ENCODE peak calls at places on chromosomes 3 and 15, in five cellular contexts. U, Q, C, N and G are unnamed samples.

GRCh38 chr3:154801729-154802128 is 278.4 kb upstream of the MME start:
- DNase-seq in Q (no peak), U (no peak), C (no peak), N (no peak), G (no peak)

GRCh38 chr15:39586387-39587171 is 5.7 kb downstream of the THBS1 start:
- DNase-seq in N (peak), U (no peak), Q (peak), C (no peak), G (peak)

GRCh38 chr3:52367891-52368880 is 52.1 kb downstream of the DNAH1 start:
- DNase-seq in N (no peak), U (no peak), Q (peak), C (no peak), G (no peak)

GRCh38 chr3:71510485-71510884 is 73.0 kb downstream of the FOXP1 start:
- DNase-seq in U (no peak), N (peak), Q (peak), C (no peak), G (peak)

GRCh38 chr3:77825045-77825827 is 785.3 kb downstream of the ROBO2 start:
- DNase-seq in U (no peak), Q (peak), C (no peak), N (peak), G (peak)

GRCh38 chr3:75768303-75769017 is 16.9 kb downstream of the ZNF717 start:
- DNase-seq in C (no peak), Q (no peak), N (no peak), U (no peak), G (no peak)

GRCh38 chr3:108509263-108509662 is 1.1 kb downstream of the MYH15 start:
- DNase-seq in U (no peak), Q (no peak), C (no peak), N (no peak), G (no peak)

GRCh38 chr3:23748398-23749110 is 57.2 kb upstream of the UBE2E1 start:
- DNase-seq in C (no peak), Q (peak), N (peak), U (no peak), G (peak)

GRCh38 chr3:114370537-114371174 is 76.8 kb downstream of the TIGIT start:
- DNase-seq in Q (no peak), N (no peak), U (no peak), C (no peak), G (no peak)

GRCh38 chr3:149080699-149081091 is 5.6 kb downstream of the HLTF start:
- DNase-seq in C (no peak), U (no peak), N (no peak), Q (peak), G (peak)

GRCh38 chr15:31021067-31021665 is 29.7 kb upstream of the MTMR10 start:
- DNase-seq in C (no peak), N (no peak), U (no peak), Q (no peak), G (no peak)

GRCh38 chr3:39542588-39542988 is 75.1 kb downstream of the MOBP start:
- DNase-seq in C (no peak), U (no peak), N (no peak), Q (no peak), G (no peak)

GRCh38 chr3:39541442-39541841 is 74.0 kb downstream of the MOBP start:
- DNase-seq in N (no peak), Q (no peak), C (no peak), U (no peak), G (no peak)

GRCh38 chr3:39540162-39540921 is 72.9 kb downstream of the MOBP start:
- DNase-seq in U (no peak), N (no peak), C (no peak), Q (no peak), G (no peak)

GRCh38 chr3:39541917-39542329 is 74.4 kb downstream of the MOBP start:
- DNase-seq in N (no peak), Q (peak), C (no peak), U (no peak), G (peak)
- TF ChIP-seq CTCF in N (peak), Q (peak), C (no peak), U (no peak), G (peak)

GRCh38 chr3:66473181-66473580 is 27.6 kb downstream of the LRIG1 start:
- DNase-seq in U (no peak), N (no peak), C (no peak), Q (peak), G (peak)
- H3K4me3 ChIP-seq in U (no peak), N (no peak), C (peak), Q (peak), G (peak)

DNA sequence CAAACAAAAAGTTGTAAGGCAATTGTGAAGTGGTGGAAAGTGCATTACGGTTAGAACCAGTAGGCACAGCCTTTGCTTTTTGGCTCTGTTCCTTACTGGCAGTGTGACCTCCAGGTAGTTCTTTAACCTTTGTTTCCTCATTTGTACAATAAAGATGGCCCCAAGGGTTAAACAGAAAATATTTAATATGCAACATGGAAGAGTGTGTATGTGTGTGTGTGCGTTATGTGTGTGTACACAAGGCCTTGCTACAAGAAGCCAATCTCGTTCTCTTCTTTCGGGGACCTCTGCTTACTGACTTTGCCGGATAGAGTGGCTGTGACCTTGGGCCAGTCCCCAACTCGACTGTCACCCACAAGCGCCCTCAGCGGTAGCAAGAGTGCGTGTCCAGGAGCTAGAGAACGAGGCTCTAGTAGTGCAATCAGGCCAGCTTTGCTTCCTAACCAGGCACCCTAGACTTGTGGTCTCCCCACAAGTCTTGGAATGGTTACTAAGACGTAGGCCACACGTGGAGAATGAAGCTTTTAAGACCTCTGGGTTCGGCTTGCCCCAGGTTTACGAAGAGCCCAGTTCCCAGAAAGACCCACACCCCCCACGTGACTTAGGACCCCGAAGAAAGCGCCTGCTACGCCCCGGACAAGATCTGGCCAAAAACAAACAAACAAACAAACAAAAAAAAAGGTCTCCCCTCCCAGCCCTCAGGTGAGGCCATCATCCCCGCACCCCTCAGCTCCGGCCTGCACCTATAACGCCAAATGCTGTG is 593 bp downstream of the CIAO2A start:
- DNase-seq in U (peak), C (no peak), Q (peak), N (no peak), G (peak)
- TF ChIP-seq CTCF in U (no peak), C (no peak), Q (peak), N (no peak), G (no peak)

GRCh38 chr3:177576754-177577153 is 379.5 kb upstream of the TBL1XR1 start:
- DNase-seq in Q (no peak), N (no peak), C (no peak), U (no peak), G (no peak)
- H3K4me3 ChIP-seq in Q (no peak), N (no peak), C (no peak), U (no peak), G (no peak)